ENCODE peak calls at places on chromosomes 4 and X, in nine cellular contexts. E, J, G, N, X, Y, R, Q and I are unnamed samples.

GRCh38 chr4:4856071-4857000 is 3.1 kb upstream of the MSX1 start:
- DNase-seq in X (no peak), G (no peak), J (no peak), E (no peak), Q (peak), Y (no peak), R (no peak), N (no peak), I (no peak)

GRCh38 chr4:175309041-175309440 is 390.9 kb downstream of the ADAM29 start:
- DNase-seq in J (no peak), Y (no peak), E (no peak), N (no peak), G (no peak), Q (no peak), R (no peak), X (no peak), I (peak)

GRCh38 chrX:53280703-53281320 is 572 bp downstream of the IQSEC2 start:
- DNase-seq in N (no peak), Y (peak), E (peak), Q (no peak), R (no peak), G (no peak), J (peak), X (no peak), I (peak)

GRCh38 chrX:108267561-108267960 is 170.7 kb downstream of the COL4A6 start:
- DNase-seq in G (no peak), E (no peak), R (no peak), Y (no peak), J (no peak), N (no peak), Q (no peak), X (no peak), I (no peak)

GRCh38 chr4:105107105-105107856 is 39.4 kb upstream of the TET2 start:
- DNase-seq in N (no peak), E (no peak), X (no peak), G (no peak), Y (no peak), R (no peak), J (no peak), Q (no peak), I (no peak)

GRCh38 chr4:153326513-153326912 is 18.0 kb upstream of the MND1 start:
- DNase-seq in J (peak), Y (no peak), G (peak), N (no peak), E (no peak), R (no peak), X (no peak), Q (no peak), I (peak)

GRCh38 chrX:19332983-19333382 is 10.7 kb upstream of the PDHA1 start:
- DNase-seq in J (no peak), E (peak), G (peak), Y (no peak), X (no peak), Q (no peak), R (no peak), N (no peak), I (peak)

GRCh38 chr4:54384563-54384962 is 155.5 kb downstream of the PDGFRA start:
- DNase-seq in Y (no peak), E (peak), R (no peak), X (no peak), G (no peak), J (peak), Q (no peak), N (peak), I (peak)

GRCh38 chrX:31743004-31743403 is 671.2 kb upstream of the FTHL17 start:
- DNase-seq in R (no peak), G (no peak), Y (no peak), J (no peak), E (no peak), N (no peak), Q (no peak), X (no peak), I (no peak)

GRCh38 chr4:27062256-27062655 is 201.6 kb downstream of the STIM2 start:
- DNase-seq in E (no peak), R (no peak), G (no peak), N (no peak), J (peak), Y (no peak), X (no peak), Q (no peak), I (no peak)

GRCh38 chr4:38563703-38564490 is 100.1 kb upstream of the KLF3 start:
- DNase-seq in E (no peak), G (no peak), Y (no peak), R (no peak), X (no peak), N (peak), J (no peak), Q (no peak), I (peak)

GRCh38 chrX:22389544-22390243 is 117.0 kb downstream of the CBLL2 start:
- DNase-seq in J (no peak), N (peak), X (no peak), Q (no peak), E (peak), R (no peak), G (no peak), Y (no peak), I (peak)

GRCh38 chr4:153143527-153144348 is 60.5 kb upstream of the TRIM2 start:
- DNase-seq in Q (no peak), Y (no peak), N (peak), G (no peak), E (peak), J (peak), R (no peak), X (no peak), I (peak)

GRCh38 chr4:109414938-109415337 is 18.7 kb upstream of the SEC24B start:
- DNase-seq in J (no peak), Y (no peak), N (peak), G (no peak), R (no peak), E (peak), Q (no peak), X (no peak), I (peak)

GRCh38 chr4:137253949-137254348 is 278.3 kb downstream of the PCDH18 start:
- DNase-seq in G (no peak), J (no peak), E (peak), X (no peak), N (peak), Q (no peak), R (no peak), Y (no peak), I (peak)

GRCh38 chrX:124529786-124530185 is 183.4 kb downstream of the SH2D1A start:
- DNase-seq in E (no peak), G (no peak), Y (no peak), Q (no peak), J (no peak), R (no peak), N (no peak), X (no peak), I (no peak)

GRCh38 chr4:137621056-137621455 is 88.8 kb upstream of the PCDH18 start:
- DNase-seq in Y (no peak), X (no peak), E (no peak), J (no peak), Q (no peak), R (no peak), G (no peak), N (no peak), I (no peak)

GRCh38 chrX:130024127-130024526 is 41.7 kb downstream of the BCORL1 start:
- DNase-seq in E (peak), R (peak), J (peak), Q (peak), N (no peak), X (peak), G (peak), Y (peak), I (peak)

GRCh38 chrX:132651411-132652086 is 162.7 kb upstream of the MBNL3 start:
- DNase-seq in R (no peak), E (peak), Y (no peak), X (no peak), G (no peak), J (no peak), N (no peak), Q (no peak), I (no peak)

GRCh38 chr4:27791640-27792039 is 931.0 kb downstream of the STIM2 start:
- DNase-seq in N (no peak), Q (no peak), X (no peak), E (peak), G (no peak), R (no peak), Y (no peak), J (no peak), I (peak)

GRCh38 chr4:118124977-118125376 is 90.7 kb downstream of the NDST3 start:
- DNase-seq in X (no peak), R (no peak), N (no peak), J (no peak), Q (no peak), Y (no peak), G (no peak), E (no peak), I (no peak)

GRCh38 chr4:124803026-124803425 is 90.5 kb upstream of the ANKRD50 start:
- DNase-seq in Q (no peak), R (no peak), Y (no peak), J (no peak), G (no peak), X (no peak), N (no peak), E (no peak), I (no peak)

GRCh38 chrX:31223817-31224216 is 152.0 kb upstream of the FTHL17 start:
- DNase-seq in G (no peak), Y (no peak), R (no peak), X (no peak), N (no peak), E (peak), Q (no peak), J (no peak), I (peak)

GRCh38 chr4:834368-835147 is 8.6 kb upstream of the CPLX1 start:
- DNase-seq in Q (peak), E (no peak), X (no peak), N (no peak), J (no peak), R (no peak), G (peak), Y (no peak), I (no peak)

GRCh38 chr4:17082186-17082585 is 183.7 kb upstream of the LDB2 start:
- DNase-seq in N (no peak), R (no peak), G (no peak), Q (no peak), Y (no peak), X (no peak), J (no peak), E (peak), I (peak)

GRCh38 chr4:44661940-44662622 is 10.7 kb upstream of the YIPF7 start:
- DNase-seq in J (no peak), Y (no peak), X (no peak), N (no peak), R (no peak), Q (no peak), G (no peak), E (no peak), I (no peak)

GRCh38 chr4:56129431-56129861 is 180.7 kb downstream of the CEP135 start:
- DNase-seq in E (no peak), X (no peak), G (peak), Q (no peak), R (no peak), Y (no peak), J (peak), N (no peak), I (peak)

GRCh38 chr4:123359449-123360306 is 36.9 kb upstream of the SPRY1 start:
- DNase-seq in Y (no peak), R (no peak), G (no peak), E (no peak), X (no peak), J (no peak), N (no peak), Q (no peak), I (no peak)

GRCh38 chr4:26909369-26909768 is 48.7 kb downstream of the STIM2 start:
- DNase-seq in R (no peak), G (no peak), X (no peak), N (peak), Q (no peak), Y (no peak), E (no peak), J (no peak), I (peak)

GRCh38 chr4:174631901-174632758 is 109.8 kb upstream of the HPGD start:
- DNase-seq in X (no peak), J (no peak), G (no peak), E (peak), Q (no peak), Y (no peak), N (peak), R (no peak), I (peak)

GRCh38 chr4:173507471-173508385 is 22.3 kb downstream of the HAND2 start:
- DNase-seq in G (no peak), J (no peak), Y (no peak), E (no peak), Q (no peak), R (no peak), N (no peak), X (no peak), I (no peak)

DNA sequence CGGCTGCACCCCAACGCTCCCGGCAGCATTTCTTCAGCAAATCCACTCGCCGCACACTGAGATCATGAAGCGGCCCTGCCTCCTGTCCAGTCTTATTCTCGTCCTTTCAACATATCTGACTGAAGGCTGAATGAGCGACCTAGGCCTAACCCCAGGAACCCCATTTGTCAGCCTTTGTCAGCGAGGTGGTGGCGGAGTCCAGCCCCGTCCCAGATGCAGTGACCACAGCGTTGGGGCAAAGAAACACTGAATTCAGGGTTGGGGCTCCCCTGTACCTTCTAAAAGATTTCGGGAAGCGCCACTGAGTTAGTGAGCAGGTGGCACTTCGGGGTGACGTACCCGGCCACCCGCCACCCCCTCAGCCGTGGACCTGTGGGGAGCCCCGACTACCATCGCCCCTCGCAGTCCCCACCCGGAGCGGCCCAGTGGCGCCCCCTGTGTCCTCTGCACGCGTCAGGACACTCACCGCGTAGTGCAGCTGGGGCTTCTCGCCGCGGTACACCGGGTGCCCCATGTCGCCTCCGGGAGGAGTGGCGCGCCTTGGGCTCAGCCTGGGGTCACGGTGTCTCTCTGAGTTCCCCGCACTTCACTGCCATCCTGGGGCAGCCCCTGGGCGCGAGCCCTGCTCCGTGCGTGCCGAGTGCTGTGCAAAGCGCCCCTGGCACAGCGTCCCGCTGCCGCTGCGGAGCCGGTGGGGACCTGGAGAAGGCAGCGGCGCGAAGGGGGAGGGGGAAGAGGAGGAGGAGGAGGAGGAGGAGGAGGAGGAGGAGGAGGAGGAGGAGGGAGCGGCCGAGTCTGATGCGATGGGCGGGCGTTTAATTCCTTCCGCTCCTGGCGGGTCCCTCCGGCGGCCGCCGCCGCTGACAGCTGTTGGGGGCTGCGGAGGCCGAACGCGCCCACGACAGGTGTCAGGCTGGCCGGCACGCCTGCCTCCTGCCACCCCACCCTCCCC is 134.1 kb downstream of the AMELX start:
- DNase-seq in G (peak), X (no peak), J (peak), R (no peak), Y (peak), N (no peak), Q (peak), E (no peak), I (peak)
- TF ChIP-seq CTCF in G (peak), X (no peak), J (no peak), R (no peak), Y (peak), N (peak), Q (peak), E (peak), I (peak)

GRCh38 chrX:74535211-74535621 is 79.2 kb downstream of the RLIM start:
- DNase-seq in E (peak), X (no peak), Q (no peak), N (peak), R (no peak), Y (no peak), G (no peak), J (peak), I (peak)
- H3K4me3 ChIP-seq in E (peak), X (peak), Q (peak), N (peak), R (no peak), Y (peak), G (peak), J (peak), I (no peak)

DNA sequence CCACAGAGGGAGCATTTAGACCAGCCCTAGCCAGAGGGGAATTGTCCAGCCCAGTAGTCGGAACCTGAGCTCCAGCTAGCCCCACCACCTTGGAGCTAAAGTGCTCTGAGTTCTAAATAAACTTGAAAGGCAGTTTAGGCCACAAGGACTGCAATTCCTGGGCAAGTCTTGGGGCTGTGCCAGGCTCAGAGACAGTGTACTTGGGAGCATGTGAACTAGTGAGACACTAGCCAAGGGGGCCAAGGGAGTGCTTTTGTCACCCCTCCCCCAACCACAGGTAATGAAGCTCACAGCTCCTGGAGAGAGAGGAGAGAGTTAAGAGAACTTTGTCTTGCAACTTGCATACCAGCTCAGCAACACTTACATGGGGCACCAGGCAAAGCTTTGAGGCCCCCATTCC is 83.8 kb upstream of the FAM241A start:
- DNase-seq in G (no peak), N (no peak), E (no peak), Y (no peak), Q (no peak), J (no peak), R (no peak), X (no peak), I (no peak)
- TF ChIP-seq CTCF in G (no peak), N (no peak), E (no peak), Y (no peak), Q (no peak), J (no peak), R (no peak), X (no peak), I (no peak)

DNA sequence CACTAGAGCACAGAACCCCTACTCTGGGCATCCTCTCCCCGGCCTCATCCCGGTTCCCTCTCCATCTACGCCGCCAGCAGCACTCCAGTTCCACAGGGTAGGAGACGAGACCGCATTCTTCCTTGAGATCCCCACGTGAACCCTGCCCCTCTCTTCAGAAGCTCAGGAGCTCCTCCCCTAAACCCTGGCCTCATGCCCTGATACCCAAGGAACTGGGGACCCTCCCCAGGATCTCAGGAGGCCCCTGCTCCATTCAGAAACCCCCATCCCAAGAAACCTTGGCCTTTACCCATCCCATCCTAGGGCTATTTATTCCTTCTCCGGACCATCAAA is 1.1 kb downstream of the PRICKLE3 start:
- DNase-seq in X (no peak), J (no peak), R (no peak), Q (no peak), Y (no peak), E (no peak), N (no peak), G (no peak), I (no peak)
- H3K4me3 ChIP-seq in X (peak), J (peak), R (no peak), Q (peak), Y (peak), E (peak), N (peak), G (no peak), I (peak)

GRCh38 chr4:106565727-106566126 is 197.1 kb upstream of the GIMD1 start:
- DNase-seq in J (no peak), X (no peak), G (no peak), E (peak), R (no peak), Y (no peak), N (no peak), Q (no peak), I (no peak)

GRCh38 chr4:106569151-106570029 is 200.8 kb upstream of the GIMD1 start:
- DNase-seq in Y (no peak), X (no peak), G (no peak), N (no peak), J (no peak), R (no peak), Q (no peak), E (peak), I (no peak)
- TF ChIP-seq CTCF in Y (no peak), X (no peak), G (no peak), N (no peak), J (no peak), R (no peak), Q (no peak), E (no peak), I (no peak)

GRCh38 chr4:168475745-168476144 is 4.5 kb downstream of the DDX60L start:
- DNase-seq in Q (no peak), J (no peak), G (no peak), Y (no peak), N (no peak), X (no peak), R (no peak), E (no peak), I (peak)

GRCh38 chr4:168478868-168479267 is 1.4 kb downstream of the DDX60L start:
- DNase-seq in X (no peak), Q (no peak), R (no peak), N (no peak), Y (no peak), J (no peak), E (no peak), G (no peak), I (no peak)

GRCh38 chr4:168472920-168473319 is 7.4 kb downstream of the DDX60L start:
- DNase-seq in G (no peak), Q (no peak), N (no peak), Y (no peak), X (no peak), E (no peak), J (no peak), R (no peak), I (no peak)

DNA sequence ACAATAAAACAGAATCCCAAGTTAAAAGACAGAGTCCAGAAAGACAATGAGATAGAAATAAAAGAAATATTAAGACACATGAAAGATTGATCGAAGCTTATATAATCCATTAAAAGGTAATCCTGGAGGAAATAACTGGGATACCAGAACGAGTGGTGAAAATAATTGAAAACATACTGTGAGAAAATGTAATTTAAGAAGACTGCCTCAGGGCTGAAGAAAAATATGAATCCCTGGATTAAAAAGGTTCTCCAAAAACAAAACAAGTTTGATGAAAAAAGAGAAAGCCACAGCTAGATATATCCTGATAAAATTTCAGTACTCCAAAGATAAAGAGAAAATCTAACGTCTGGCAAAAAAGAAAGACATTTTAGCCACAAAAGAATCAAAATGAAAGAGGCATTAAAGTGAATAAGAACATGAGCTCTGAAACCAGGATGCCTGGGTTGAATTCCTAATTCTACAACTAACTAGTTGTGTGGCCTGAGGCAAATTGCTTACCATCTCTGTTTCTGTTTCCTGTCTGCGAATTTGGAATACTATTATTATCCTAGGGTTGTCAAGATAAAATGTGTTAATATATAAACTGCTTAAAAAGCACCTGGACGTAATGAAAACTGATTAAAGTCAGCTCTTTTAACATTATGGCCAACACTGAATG is 5.5 kb downstream of the DDX60L start:
- DNase-seq in E (no peak), R (no peak), Q (no peak), X (no peak), N (no peak), G (no peak), J (no peak), Y (no peak), I (no peak)
- H3K4me3 ChIP-seq in E (no peak), R (no peak), Q (no peak), X (no peak), N (no peak), G (no peak), J (no peak), Y (no peak), I (no peak)

GRCh38 chr4:98092833-98093439 is 50.3 kb downstream of the STPG2 start:
- DNase-seq in Q (no peak), X (no peak), R (no peak), N (peak), G (no peak), J (no peak), E (peak), Y (no peak), I (peak)
- TF ChIP-seq CTCF in Q (no peak), X (peak), R (no peak), N (peak), G (peak), J (no peak), E (peak), Y (peak), I (peak)